ENCODE peak calls at places on chromosomes 16 and 17, in eight cellular contexts. C, L, K, S, W, H, B and U are unnamed samples.

GRCh38 chr17:50396261-50397110 is 837 bp downstream of the LRRC59 start:
- DNase-seq in B (no peak), S (no peak), C (peak; percentile 83), K (peak; percentile 58), W (peak; percentile 31), L (peak; percentile 81), H (peak; percentile 38), U (no peak)

GRCh38 chr16:76222087-76222486 is 55.1 kb upstream of the CNTNAP4 start:
- DNase-seq in W (no peak), L (no peak), S (no peak), K (no peak), H (no peak), C (no peak), B (no peak), U (no peak)

GRCh38 chr16:2985457-2985856 is 5.2 kb upstream of the PKMYT1 start:
- DNase-seq in W (no peak), B (no peak), K (no peak), H (no peak), L (no peak), C (no peak), S (no peak), U (no peak)

GRCh38 chr16:7107436-7107835 is 225.2 kb upstream of the RBFOX1 start:
- DNase-seq in K (no peak), C (no peak), B (no peak), S (no peak), L (no peak), W (no peak), H (no peak), U (no peak)

GRCh38 chr16:27720731-27721547 is 171.0 kb downstream of the KATNIP start:
- DNase-seq in S (peak; percentile 39), C (no peak), L (no peak), B (no peak), H (no peak), W (no peak), K (no peak), U (no peak)

GRCh38 chr16:9270424-9270823 is 179.0 kb downstream of the HAPSTR1 start:
- DNase-seq in H (no peak), B (no peak), S (no peak), K (no peak), L (no peak), C (no peak), W (no peak), U (no peak)

GRCh38 chr16:64627288-64627687 is 494.6 kb downstream of the CDH11 start:
- DNase-seq in S (no peak), W (no peak), K (no peak), B (no peak), C (no peak), L (no peak), H (peak; percentile 20), U (no peak)

GRCh38 chr16:87293990-87294389 is 23.2 kb downstream of the C16orf95 start:
- DNase-seq in W (no peak), L (no peak), K (no peak), H (no peak), C (no peak), S (no peak), B (no peak), U (no peak)

GRCh38 chr16:85151603-85152413 is 39.5 kb upstream of the CIBAR2 start:
- DNase-seq in L (peak; percentile 84), C (peak; percentile 72), S (peak; percentile 32), B (no peak), W (peak; percentile 19), K (no peak), H (peak; percentile 28), U (peak; percentile 43)

GRCh38 chr16:84013787-84014569 is 28.6 kb downstream of the SLC38A8 start:
- DNase-seq in H (peak; percentile 99), K (peak; percentile 70), B (peak; percentile 57), S (no peak), L (peak; percentile 95), W (peak; percentile 51), C (peak; percentile 91), U (peak; percentile 59)

GRCh38 chr17:63275318-63275967 is 170.7 kb downstream of the CYB561 start:
- DNase-seq in S (no peak), H (no peak), B (no peak), W (no peak), L (no peak), C (no peak), K (peak; percentile 82), U (peak; percentile 64)

GRCh38 chr17:42276609-42277341 is 584 bp upstream of the STAT5B start:
- DNase-seq in C (peak; percentile 74), H (no peak), B (no peak), S (no peak), W (peak; percentile 31), K (peak; percentile 76), L (peak; percentile 77), U (no peak)

GRCh38 chr17:40986920-40987319 is 2.8 kb upstream of the KRT40 start:
- DNase-seq in L (no peak), S (no peak), W (no peak), H (no peak), B (no peak), K (no peak), C (no peak), U (no peak)

GRCh38 chr17:83173997-83174858 is 94.8 kb downstream of the METRNL start:
- DNase-seq in K (no peak), B (no peak), C (no peak), S (no peak), L (no peak), W (peak; percentile 24), H (peak; percentile 56), U (no peak)

GRCh38 chr16:35311475-35311874 is 1852.1 kb downstream of the TP53TG3F start:
- DNase-seq in H (no peak), L (no peak), C (no peak), W (no peak), K (no peak), S (no peak), B (no peak), U (no peak)